ENCODE peak calls at places on chromosome X, in eight cellular contexts. Y, N, J, A, P, Q, X and M are unnamed samples.

GRCh38 chrX:120015145-120016067 is 62.1 kb downstream of the RHOXF2B start:
- DNase-seq in Y (no peak), N (no peak), J (no peak), A (no peak), P (no peak), Q (no peak), X (no peak), M (peak; percentile 48)

GRCh38 chrX:427812-428725 is 41.4 kb upstream of the PPP2R3B start:
- DNase-seq in Y (no peak), N (no peak), J (peak; percentile 50), A (no peak), P (peak; percentile 58), Q (no peak), X (no peak), M (no peak)

GRCh38 chrX:134603806-134604700 is 54.2 kb downstream of the PLAC1 start:
- DNase-seq in Y (no peak), N (no peak), J (peak; percentile 73), A (peak; percentile 43), P (no peak), Q (no peak), X (peak; percentile 71), M (peak; percentile 46)

GRCh38 chrX:107576841-107577240 is 51.5 kb upstream of the PRPS1 start:
- DNase-seq in Y (no peak), N (no peak), J (no peak), A (no peak), P (no peak), Q (no peak), X (no peak), M (no peak)

GRCh38 chrX:108584617-108585211 is 145.1 kb downstream of the COL4A5 start:
- DNase-seq in Y (no peak), N (no peak), J (peak; percentile 1), A (no peak), P (no peak), Q (no peak), X (peak; percentile 4), M (peak; percentile 1)

GRCh38 chrX:47358387-47359065 is 11.9 kb upstream of the ZNF157 start:
- DNase-seq in Y (no peak), N (no peak), J (no peak), A (no peak), P (no peak), Q (no peak), X (no peak), M (no peak)

GRCh38 chrX:71103110-71103983 is 3.2 kb downstream of the CXorf65 start:
- DNase-seq in Y (no peak), N (no peak), J (no peak), A (no peak), P (peak; percentile 59), Q (no peak), X (no peak), M (no peak)

GRCh38 chrX:119155416-119156035 is 27.9 kb upstream of the KIAA1210 start:
- DNase-seq in Y (no peak), N (no peak), J (peak; percentile 18), A (peak; percentile 30), P (no peak), Q (no peak), X (no peak), M (no peak)

GRCh38 chrX:16836371-16836770 is 33.8 kb downstream of the RBBP7 start:
- DNase-seq in Y (no peak), N (no peak), J (peak; percentile 57), A (no peak), P (no peak), Q (peak; percentile 47), X (no peak), M (peak; percentile 91)

GRCh38 chrX:40420899-40421729 is 159.7 kb upstream of the ATP6AP2 start:
- DNase-seq in Y (no peak), N (peak; percentile 29), J (no peak), A (no peak), P (no peak), Q (no peak), X (no peak), M (no peak)

GRCh38 chrX:75276666-75277065 is 2.8 kb downstream of the UPRT start:
- DNase-seq in Y (no peak), N (no peak), J (no peak), A (no peak), P (no peak), Q (no peak), X (no peak), M (no peak)

GRCh38 chrX:22397566-22397965 is 124.9 kb downstream of the CBLL2 start:
- DNase-seq in Y (no peak), N (no peak), J (no peak), A (no peak), P (no peak), Q (no peak), X (no peak), M (no peak)

GRCh38 chrX:46913710-46914109 is 1.5 kb downstream of the JADE3 start:
- DNase-seq in Y (no peak), N (peak; percentile 16), J (no peak), A (peak; percentile 34), P (no peak), Q (no peak), X (no peak), M (peak; percentile 63)

GRCh38 chrX:110373310-110373709 is 14.7 kb downstream of the RTL9 start:
- DNase-seq in Y (no peak), N (no peak), J (no peak), A (no peak), P (no peak), Q (no peak), X (no peak), M (no peak)

GRCh38 chrX:153689654-153690465 is 2.1 kb downstream of the SLC6A8 start:
- DNase-seq in Y (no peak), N (no peak), J (no peak), A (no peak), P (peak; percentile 65), Q (peak; percentile 43), X (no peak), M (no peak)

GRCh38 chrX:108582151-108582550 is 142.5 kb downstream of the COL4A5 start:
- DNase-seq in Y (no peak), N (no peak), J (no peak), A (no peak), P (no peak), Q (no peak), X (no peak), M (no peak)

GRCh38 chrX:41737065-41737464 is 13.1 kb downstream of the GPR82 start:
- DNase-seq in Y (no peak), N (no peak), J (no peak), A (no peak), P (no peak), Q (no peak), X (no peak), M (no peak)

GRCh38 chrX:43961699-43962098 is 11.5 kb downstream of the NDP start:
- DNase-seq in Y (no peak), N (no peak), J (no peak), A (no peak), P (no peak), Q (no peak), X (no peak), M (no peak)

GRCh38 chrX:120840826-120841225 is 34.8 kb downstream of the CT47B1 start:
- DNase-seq in Y (no peak), N (no peak), J (no peak), A (no peak), P (no peak), Q (no peak), X (no peak), M (no peak)

GRCh38 chrX:151830911-151831310 is 81.8 kb upstream of the MAGEA4 start:
- DNase-seq in Y (peak; percentile 42), N (no peak), J (no peak), A (no peak), P (no peak), Q (no peak), X (no peak), M (no peak)

GRCh38 chrX:137479394-137479793 is 86.5 kb upstream of the ZIC3 start:
- DNase-seq in Y (no peak), N (no peak), J (no peak), A (no peak), P (no peak), Q (no peak), X (no peak), M (no peak)

GRCh38 chrX:38214551-38214950 is 6.1 kb downstream of the SRPX start:
- DNase-seq in Y (no peak), N (no peak), J (no peak), A (no peak), P (no peak), Q (no peak), X (no peak), M (no peak)

GRCh38 chrX:154399527-154400368 is 1.6 kb downstream of the RPL10 start:
- DNase-seq in Y (no peak), N (no peak), J (no peak), A (no peak), P (no peak), Q (no peak), X (no peak), M (no peak)

GRCh38 chrX:150936556-150936955 is 38.1 kb upstream of the CD99L2 start:
- DNase-seq in Y (no peak), N (no peak), J (no peak), A (no peak), P (no peak), Q (no peak), X (no peak), M (no peak)

GRCh38 chrX:12954376-12954775 is 20.5 kb upstream of the TMSB4X start:
- DNase-seq in Y (no peak), N (no peak), J (no peak), A (no peak), P (no peak), Q (no peak), X (no peak), M (no peak)
- H3K4me1 ChIP-seq in Y (peaks cover 17% of the 10 kb centered on the region), N (no peaks in the 10 kb centered on the region), J (peaks cover 30% of the 10 kb centered on the region), A (no peaks in the 10 kb centered on the region), P (peaks cover 5% of the 10 kb centered on the region), Q (peaks cover 4% of the 10 kb centered on the region), X (peaks cover 14% of the 10 kb centered on the region), M (peaks cover 28% of the 10 kb centered on the region)

GRCh38 chrX:125895518-125895917 is 270.6 kb downstream of the DCAF12L2 start:
- DNase-seq in Y (no peak), N (no peak), J (no peak), A (no peak), P (no peak), Q (no peak), X (no peak), M (no peak)

GRCh38 chrX:125894947-125895346 is 271.1 kb downstream of the DCAF12L2 start:
- DNase-seq in Y (no peak), N (no peak), J (no peak), A (no peak), P (no peak), Q (no peak), X (no peak), M (no peak)
- H3K4me3 ChIP-seq in Y (no peak overlapping the region), N (no peak overlapping the region), J (no peak overlapping the region), A (no peak overlapping the region), P (no peak overlapping the region), Q (no peak overlapping the region), X (no peak overlapping the region), M (no peak overlapping the region)

DNA sequence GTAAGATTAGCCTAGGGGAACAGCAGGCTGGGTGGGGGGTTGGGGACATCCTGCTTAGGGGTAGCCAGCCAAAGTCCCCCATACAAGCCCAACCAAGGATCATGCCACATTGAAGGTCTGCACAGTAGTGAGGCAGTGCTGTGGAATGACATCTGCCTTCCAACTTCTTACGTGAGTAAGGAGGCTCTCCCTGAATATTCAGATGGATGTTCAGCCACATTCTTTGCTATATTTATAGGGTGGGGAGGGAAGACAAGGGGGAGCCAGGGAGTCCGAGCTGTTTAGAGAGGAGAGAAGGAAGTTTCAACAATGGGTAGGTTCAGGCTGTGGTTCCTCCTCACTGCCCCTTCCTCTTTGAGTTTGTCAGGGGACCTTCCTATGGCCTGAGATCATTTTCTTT is 29.7 kb downstream of the MSN start:
- DNase-seq in Y (no peak), N (no peak), J (no peak), A (no peak), P (no peak), Q (no peak), X (no peak), M (no peak)
- TF ChIP-seq POLR2A in Y (no peak), N (no peak), J (no peak), A (no peak), P (no peak), Q (no peak), X (no peak), M (no peak)

GRCh38 chrX:2705461-2705860 is 14.4 kb downstream of the CD99 start:
- DNase-seq in Y (no peak), N (no peak), J (no peak), A (no peak), P (no peak), Q (no peak), X (no peak), M (no peak)
- H3K4me1 ChIP-seq in Y (peaks cover 98% of the 10 kb centered on the region), N (peaks cover 54% of the 10 kb centered on the region), J (peaks cover 50% of the 10 kb centered on the region), A (peaks cover 25% of the 10 kb centered on the region), P (peaks cover 100% of the 10 kb centered on the region), Q (peaks cover 82% of the 10 kb centered on the region), X (peaks cover 10% of the 10 kb centered on the region), M (peaks cover 12% of the 10 kb centered on the region)